ENCODE peak calls at places on chromosomes 7 and 10, in six cellular contexts. B is upper lobe of left lung, R is K562, Z is spleen, P is IMR-90, F is HCT116. C is an unnamed sample.
A peak's percentile ranks its signal among the peaks of the same experiment; 100 is the strongest.

GRCh38 chr7:75757298-75757676 is 14.7 kb downstream of the CCL26 start:
- DNase-seq in B (no peak), R (no peak), Z (no peak), P (no peak), F (no peak), C (no peak)

GRCh38 chr7:113086431-113086888 is at the start of gene GPR85:
- DNase-seq in B (peak; percentile 93), R (peak; percentile 80), Z (peak; percentile 82), P (peak; percentile 73), F (no peak), C (no peak)

GRCh38 chr10:722281-723060 is 33.0 kb upstream of the DIP2C start:
- DNase-seq in B (peak; percentile 42), R (no peak), Z (no peak), P (no peak), F (no peak), C (no peak)

GRCh38 chr10:92323079-92323478 is 32.1 kb downstream of the MARCHF5 start:
- DNase-seq in B (no peak), R (no peak), Z (no peak), P (no peak), F (no peak), C (no peak)

GRCh38 chr7:148264933-148265557 is 325.5 kb upstream of the C7orf33 start:
- DNase-seq in B (no peak), R (peak; percentile 41), Z (no peak), P (peak; percentile 13), F (peak; percentile 24), C (no peak)

GRCh38 chr10:56537984-56538383 is 176.9 kb upstream of the ZWINT start:
- DNase-seq in B (no peak), R (no peak), Z (no peak), P (peak; percentile 27), F (no peak), C (no peak)

GRCh38 chr10:70093335-70093944 is 39.2 kb downstream of the AIFM2 start:
- DNase-seq in B (no peak), R (no peak), Z (no peak), P (no peak), F (no peak), C (no peak)

GRCh38 chr7:153151766-153152165 is 392.2 kb downstream of the ACTR3B start:
- DNase-seq in B (no peak), R (no peak), Z (no peak), P (no peak), F (peak; percentile 8), C (no peak)

GRCh38 chr10:89887830-89888229 is 186.4 kb downstream of the KIF20B start:
- DNase-seq in B (no peak), R (no peak), Z (peak; percentile 76), P (no peak), F (no peak), C (no peak)

GRCh38 chr10:94225589-94225988 is 137.2 kb downstream of the NOC3L start:
- DNase-seq in B (no peak), R (peak; percentile 7), Z (no peak), P (no peak), F (no peak), C (no peak)

GRCh38 chr7:115678049-115678982 is 352.2 kb downstream of the TFEC start:
- DNase-seq in B (no peak), R (no peak), Z (no peak), P (peak; percentile 74), F (no peak), C (no peak)

GRCh38 chr10:124743188-124744046 is 761 bp downstream of the FAM53B start:
- DNase-seq in B (peak; percentile 90), R (peak; percentile 38), Z (peak; percentile 92), P (no peak), F (no peak), C (no peak)

GRCh38 chr7:12090757-12091134 is 120.3 kb upstream of the TMEM106B start:
- DNase-seq in B (peak; percentile 4), R (no peak), Z (peak; percentile 60), P (no peak), F (no peak), C (no peak)

GRCh38 chr10:124106241-124106905 is 13.0 kb upstream of the CHST15 start:
- DNase-seq in B (no peak), R (no peak), Z (no peak), P (peak; percentile 55), F (peak; percentile 48), C (no peak)

GRCh38 chr10:107284187-107284586 is 119.7 kb upstream of the SORCS1 start:
- DNase-seq in B (no peak), R (no peak), Z (no peak), P (no peak), F (no peak), C (no peak)

GRCh38 chr7:46811529-46811928 is 770.4 kb downstream of the TNS3 start:
- DNase-seq in B (no peak), R (no peak), Z (no peak), P (peak; percentile 97), F (no peak), C (peak; percentile 66)

GRCh38 chr7:106108988-106109387 is 3.1 kb downstream of the SYPL1 start:
- DNase-seq in B (no peak), R (no peak), Z (no peak), P (no peak), F (no peak), C (no peak)

GRCh38 chr10:79418886-79419595 is 26.4 kb downstream of the ZCCHC24 start:
- DNase-seq in B (no peak), R (no peak), Z (peak; percentile 37), P (no peak), F (no peak), C (no peak)

GRCh38 chr7:70585071-70585470 is 546.9 kb upstream of the GALNT17 start:
- DNase-seq in B (no peak), R (peak; percentile 29), Z (no peak), P (no peak), F (no peak), C (no peak)
- TF ChIP-seq CTCF in B (no peak), R (peak; percentile 29), Z (no peak), P (peak; percentile 22), F (no peak), C (no peak)

GRCh38 chr7:25117226-25118047 is 7.6 kb downstream of the CYCS start:
- DNase-seq in B (no peak), R (no peak), Z (no peak), P (peak; percentile 27), F (no peak), C (no peak)

GRCh38 chr7:25119102-25119501 is 6.0 kb downstream of the CYCS start:
- DNase-seq in B (no peak), R (no peak), Z (no peak), P (no peak), F (no peak), C (no peak)

GRCh38 chr7:25116621-25117020 is 8.4 kb downstream of the CYCS start:
- DNase-seq in B (no peak), R (no peak), Z (no peak), P (peak; percentile 19), F (no peak), C (no peak)

GRCh38 chr7:25121599-25121998 is 3.5 kb downstream of the CYCS start:
- DNase-seq in B (no peak), R (no peak), Z (no peak), P (no peak), F (no peak), C (no peak)

DNA sequence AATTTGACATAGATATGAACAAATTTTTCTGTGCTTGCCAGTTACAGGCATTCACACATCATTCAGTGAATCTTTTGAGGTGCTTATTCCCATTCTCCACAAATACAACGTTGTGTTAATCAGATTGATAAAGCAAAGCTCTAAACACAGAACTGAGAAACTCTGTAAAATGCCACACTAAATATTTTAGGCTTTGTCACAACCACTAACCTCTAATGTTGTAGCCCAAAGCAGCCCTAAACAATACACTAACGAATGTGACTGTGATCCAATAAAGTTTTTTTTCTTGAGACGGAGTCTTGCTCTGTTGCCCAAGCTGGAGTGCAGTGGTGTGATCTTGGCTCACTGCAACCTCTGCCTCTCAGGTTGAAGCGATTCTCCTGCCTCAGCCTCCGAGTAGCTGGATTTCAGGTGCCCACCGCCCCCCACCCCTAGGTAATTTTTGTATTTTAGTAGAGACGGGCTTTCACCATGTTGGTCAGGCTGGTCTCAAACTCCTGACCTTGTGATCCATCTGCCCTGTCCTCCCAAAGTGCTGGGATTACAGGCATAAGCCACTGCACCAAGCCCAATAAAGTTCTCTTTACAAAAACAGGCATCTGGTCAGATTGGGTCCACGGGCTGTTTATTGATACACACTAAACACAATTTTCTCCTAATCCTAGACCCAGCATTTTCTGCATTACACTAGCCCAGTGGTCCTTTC is 6.9 kb downstream of the CYCS start:
- DNase-seq in B (no peak), R (no peak), Z (no peak), P (no peak), F (no peak), C (no peak)
- TF ChIP-seq POLR2A in B (no peak), R (peak; percentile 26), Z (no peak), P (peak; percentile 42), F (no peak), C (no peak)

DNA sequence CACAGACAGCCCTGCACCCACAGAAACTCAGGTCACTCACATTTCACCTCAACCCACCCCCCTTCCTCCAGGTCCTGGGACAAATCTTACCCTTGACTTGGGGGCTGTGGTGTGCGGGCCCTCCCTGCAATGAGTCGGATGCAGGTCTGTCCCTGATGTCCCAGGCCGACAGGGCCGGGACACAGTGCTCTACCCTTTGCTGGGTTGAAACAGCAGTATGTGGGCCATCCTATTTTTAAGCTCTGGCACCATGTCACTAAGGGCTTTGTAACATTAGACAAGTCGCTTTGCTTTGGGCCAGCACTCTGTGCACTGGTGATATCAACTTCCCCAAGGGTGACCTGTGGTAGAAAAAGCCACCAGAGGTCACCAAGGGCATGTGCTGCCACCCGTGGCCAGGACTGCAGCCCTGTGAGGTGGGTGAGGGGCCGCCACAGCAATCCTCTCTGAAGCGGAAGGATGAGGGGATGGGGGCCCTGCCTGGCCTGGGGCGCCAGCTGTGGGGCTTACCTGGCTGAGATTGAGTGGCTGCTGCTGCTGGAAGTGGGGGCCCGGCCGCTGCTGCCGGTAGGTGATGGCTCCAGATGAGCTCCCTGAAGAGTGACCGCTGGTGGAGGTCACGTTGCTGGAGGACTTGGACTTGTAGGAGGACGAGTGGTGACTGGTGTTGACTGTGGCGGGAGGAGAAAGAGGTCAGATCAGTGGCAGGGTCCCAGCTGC is 51.3 kb downstream of the CLEC2L start:
- DNase-seq in B (no peak), R (no peak), Z (peak; percentile 28), P (no peak), F (no peak), C (no peak)
- H3K27ac ChIP-seq in B (no peak overlapping the region), R (no peak overlapping the region), Z (no peak overlapping the region), P (no peak overlapping the region), F (no peak overlapping the region), C (no peak overlapping the region)

GRCh38 chr10:18474111-18474455 is 177.3 kb downstream of the NSUN6 start:
- DNase-seq in B (no peak), R (no peak), Z (no peak), P (no peak), F (no peak), C (peak; percentile 11)

GRCh38 chr10:18469125-18469524 is 182.3 kb downstream of the NSUN6 start:
- DNase-seq in B (no peak), R (no peak), Z (no peak), P (no peak), F (no peak), C (no peak)

GRCh38 chr10:18476283-18476682 is 175.1 kb downstream of the NSUN6 start:
- DNase-seq in B (no peak), R (peak; percentile 9), Z (no peak), P (no peak), F (no peak), C (no peak)

GRCh38 chr10:18473424-18474110 is 177.8 kb downstream of the NSUN6 start:
- DNase-seq in B (no peak), R (no peak), Z (no peak), P (peak; percentile 89), F (no peak), C (no peak)

DNA sequence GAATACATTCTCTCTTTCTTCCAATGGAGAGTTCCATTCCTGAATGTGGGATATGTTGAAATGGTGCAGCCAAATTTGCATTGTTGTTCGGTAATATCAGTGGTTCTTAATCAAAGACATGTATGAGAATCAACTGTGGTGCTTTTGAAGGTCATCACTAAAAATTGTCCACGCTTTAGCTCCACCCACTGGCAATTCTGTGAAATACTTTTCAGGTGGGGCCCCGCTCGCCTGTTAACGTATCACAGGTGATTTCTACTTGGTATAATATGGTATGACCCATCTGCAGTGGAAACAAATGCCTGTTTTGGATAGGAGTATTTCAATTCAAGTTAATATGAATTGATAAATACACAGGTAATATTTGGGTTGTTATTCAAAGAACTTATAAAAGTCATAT is 178.4 kb downstream of the NSUN6 start:
- DNase-seq in B (no peak), R (peak; percentile 32), Z (no peak), P (no peak), F (no peak), C (no peak)
- TF ChIP-seq CTCF in B (peak; percentile 7), R (peak; percentile 47), Z (no peak), P (no peak), F (no peak), C (no peak)

C was measured in suprapubic skin.